ENCODE peak calls at places on chromosomes 16 and 17, in nine cellular contexts. Q is heart right ventricle, D is DND-41, V is adipocyte, T is GM23248, F is left ventricle myocardium inferior, I is mucosa of descending colon, Y is tibial artery, H is kidney. W is an unnamed sample.

GRCh38 chr17:80725532-80725931 is 180.9 kb downstream of the RPTOR start:
- DNase-seq in Q (no peak), D (no peak), V (peak; percentile 45), T (peak; percentile 46), F (no peak), I (no peak), Y (no peak), H (no peak), W (no peak)

GRCh38 chr16:66858740-66859396 is 14.7 kb downstream of the CA7 start:
- DNase-seq in Q (peak; percentile 74), D (no peak), V (peak; percentile 59), T (peak; percentile 81), F (peak; percentile 71), I (no peak), Y (no peak), H (peak; percentile 3), W (no peak)

GRCh38 chr16:81604960-81605383 is 160.4 kb downstream of the CMIP start:
- DNase-seq in Q (no peak), D (no peak), V (peak; percentile 73), T (peak; percentile 89), F (no peak), I (no peak), Y (no peak), H (no peak), W (no peak)

GRCh38 chr16:48435906-48436305 is 50.7 kb upstream of the SIAH1 start:
- DNase-seq in Q (no peak), D (no peak), V (no peak), T (no peak), F (no peak), I (no peak), Y (no peak), H (no peak), W (no peak)

GRCh38 chr16:81838794-81839193 is 59.7 kb downstream of the PLCG2 start:
- DNase-seq in Q (no peak), D (no peak), V (no peak), T (peak; percentile 51), F (no peak), I (no peak), Y (no peak), H (no peak), W (no peak)

GRCh38 chr17:4947010-4947410 is 1.3 kb downstream of the PFN1 start:
- DNase-seq in Q (no peak), D (no peak), V (peak; percentile 36), T (peak; percentile 47), F (no peak), I (no peak), Y (peak; percentile 36), H (no peak), W (no peak)

GRCh38 chr17:6366144-6366755 is 68.7 kb downstream of the AIPL1 start:
- DNase-seq in Q (no peak), D (no peak), V (peak; percentile 7), T (peak; percentile 43), F (no peak), I (no peak), Y (no peak), H (no peak), W (no peak)

GRCh38 chr17:28747046-28747691 is 3.4 kb downstream of the TRAF4 start:
- DNase-seq in Q (no peak), D (no peak), V (no peak), T (no peak), F (no peak), I (peak; percentile 83), Y (no peak), H (peak; percentile 92), W (no peak)

GRCh38 chr16:27867122-27868110 is 196.1 kb downstream of the GSG1L start:
- DNase-seq in Q (peak; percentile 51), D (peak; percentile 64), V (peak; percentile 55), T (peak; percentile 85), F (peak; percentile 33), I (peak; percentile 74), Y (peak; percentile 23), H (peak; percentile 73), W (peak; percentile 15)

GRCh38 chr16:29770250-29770929 is 7.7 kb upstream of the ZG16 start:
- DNase-seq in Q (no peak), D (no peak), V (no peak), T (no peak), F (no peak), I (no peak), Y (no peak), H (no peak), W (no peak)

GRCh38 chr16:80664226-80664625 is 123.4 kb downstream of the DYNLRB2 start:
- DNase-seq in Q (no peak), D (no peak), V (no peak), T (no peak), F (no peak), I (no peak), Y (no peak), H (no peak), W (no peak)

GRCh38 chr16:23934610-23935009 is 98.8 kb downstream of the PRKCB start:
- DNase-seq in Q (no peak), D (no peak), V (no peak), T (no peak), F (no peak), I (no peak), Y (no peak), H (no peak), W (no peak)

GRCh38 chr17:77437017-77437416 is 296.2 kb downstream of the SEC14L1 start:
- DNase-seq in Q (peak; percentile 71), D (peak; percentile 63), V (peak; percentile 87), T (peak; percentile 62), F (peak; percentile 70), I (no peak), Y (peak; percentile 61), H (no peak), W (no peak)

GRCh38 chr17:72671034-72671433 is 421.5 kb downstream of the SLC39A11 start:
- DNase-seq in Q (no peak), D (no peak), V (no peak), T (no peak), F (no peak), I (no peak), Y (no peak), H (no peak), W (no peak)

GRCh38 chr16:25092489-25092888 is 19.1 kb upstream of the LCMT1 start:
- DNase-seq in Q (no peak), D (peak; percentile 24), V (no peak), T (no peak), F (no peak), I (no peak), Y (no peak), H (no peak), W (no peak)

GRCh38 chr16:71628810-71629209 is 2.8 kb downstream of the MARVELD3 start:
- DNase-seq in Q (no peak), D (no peak), V (no peak), T (peak; percentile 29), F (no peak), I (peak; percentile 9), Y (no peak), H (no peak), W (no peak)

GRCh38 chr16:11630230-11631056 is 37.8 kb upstream of the SNN start:
- DNase-seq in Q (no peak), D (peak; percentile 52), V (no peak), T (no peak), F (no peak), I (no peak), Y (no peak), H (no peak), W (no peak)
- H3K4me1 ChIP-seq in Q (peaks cover 21% of the 10 kb centered on the region), D (peaks cover 39% of the 10 kb centered on the region), V (peaks cover 21% of the 10 kb centered on the region), T (peaks cover 56% of the 10 kb centered on the region), F (peaks cover 19% of the 10 kb centered on the region), I (peaks cover under 1% of the 10 kb centered on the region), Y (no peaks in the 10 kb centered on the region), H (peaks cover 13% of the 10 kb centered on the region), W (peaks cover 14% of the 10 kb centered on the region)

DNA sequence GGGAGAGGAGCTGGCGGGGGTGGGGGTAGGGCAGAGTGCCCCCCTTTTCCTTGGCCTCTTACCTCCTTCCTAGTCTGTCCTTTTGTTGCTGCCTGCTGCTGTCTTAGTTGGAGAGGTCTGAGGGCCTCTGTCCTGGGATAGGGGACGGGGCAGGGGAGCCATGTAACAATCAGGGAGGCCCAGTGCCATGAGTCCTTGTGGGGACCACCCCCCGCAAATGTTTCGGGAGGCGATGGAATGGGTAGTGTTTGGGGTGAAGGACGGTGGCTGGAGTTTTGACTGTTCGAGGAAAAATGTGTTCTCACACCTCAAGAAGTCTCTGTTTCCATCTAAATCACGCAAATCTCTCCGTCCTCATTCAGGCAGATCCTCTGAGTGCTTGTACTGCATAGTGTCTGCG is 99.0 kb downstream of the OR1D5 start:
- DNase-seq in Q (no peak), D (no peak), V (no peak), T (no peak), F (no peak), I (no peak), Y (no peak), H (no peak), W (no peak)
- H3K4me1 ChIP-seq in Q (peaks cover 20% of the 10 kb centered on the region), D (no peaks in the 10 kb centered on the region), V (peaks cover 15% of the 10 kb centered on the region), T (peaks cover 10% of the 10 kb centered on the region), F (peaks cover 35% of the 10 kb centered on the region), I (peaks cover 5% of the 10 kb centered on the region), Y (no peaks in the 10 kb centered on the region), H (no peaks in the 10 kb centered on the region), W (no peaks in the 10 kb centered on the region)

GRCh38 chr16:85003076-85003475 is 8.3 kb downstream of the ZDHHC7 start:
- DNase-seq in Q (no peak), D (no peak), V (no peak), T (no peak), F (no peak), I (no peak), Y (no peak), H (no peak), W (no peak)

GRCh38 chr16:85002643-85003042 is 8.7 kb downstream of the ZDHHC7 start:
- DNase-seq in Q (peak; percentile 60), D (no peak), V (no peak), T (no peak), F (peak; percentile 52), I (peak; percentile 41), Y (peak; percentile 61), H (no peak), W (no peak)

GRCh38 chr16:84999857-85000480 is 11.4 kb downstream of the ZDHHC7 start:
- DNase-seq in Q (no peak), D (no peak), V (no peak), T (no peak), F (no peak), I (no peak), Y (no peak), H (no peak), W (no peak)

GRCh38 chr16:85003723-85004586 is 7.4 kb downstream of the ZDHHC7 start:
- DNase-seq in Q (no peak), D (no peak), V (no peak), T (no peak), F (no peak), I (no peak), Y (no peak), H (no peak), W (no peak)

DNA sequence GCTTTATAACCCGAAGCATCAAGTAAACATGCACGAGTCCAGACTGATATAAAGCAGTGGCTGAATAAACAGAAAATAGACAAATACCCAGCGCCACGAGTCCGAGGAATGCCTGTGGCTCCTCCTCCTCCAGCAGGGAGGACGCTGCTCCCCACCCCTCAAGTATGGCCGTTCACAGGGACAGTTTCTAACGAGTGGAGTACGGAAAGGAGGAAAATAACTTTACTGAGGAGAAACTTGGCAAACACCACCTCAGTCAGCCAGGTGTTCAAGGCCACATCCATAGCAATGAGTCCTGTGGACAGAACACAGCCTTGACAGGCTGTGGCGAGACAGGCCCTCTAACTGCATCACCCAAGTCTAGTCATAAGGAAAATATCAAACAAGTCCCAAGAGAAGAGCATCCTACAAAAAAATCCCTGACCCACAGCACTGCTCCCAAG is 9.2 kb downstream of the ZDHHC7 start:
- DNase-seq in Q (no peak), D (no peak), V (no peak), T (no peak), F (no peak), I (no peak), Y (no peak), H (no peak), W (no peak)
- H3K4me1 ChIP-seq in Q (peaks cover 77% of the 10 kb centered on the region), D (no peaks in the 10 kb centered on the region), V (peaks cover 61% of the 10 kb centered on the region), T (peaks cover 49% of the 10 kb centered on the region), F (peaks cover 87% of the 10 kb centered on the region), I (peaks cover 66% of the 10 kb centered on the region), Y (no peaks in the 10 kb centered on the region), H (peaks cover 15% of the 10 kb centered on the region), W (peaks cover 20% of the 10 kb centered on the region)

GRCh38 chr17:75509528-75510258 is 5.6 kb downstream of the CASKIN2 start:
- DNase-seq in Q (peak; percentile 75), D (no peak), V (no peak), T (no peak), F (peak; percentile 75), I (no peak), Y (no peak), H (peak; percentile 83), W (no peak)
- H3K4me1 ChIP-seq in Q (peaks cover 70% of the 10 kb centered on the region), D (peaks cover 30% of the 10 kb centered on the region), V (peaks cover 19% of the 10 kb centered on the region), T (no peaks in the 10 kb centered on the region), F (peaks cover 87% of the 10 kb centered on the region), I (peaks cover 25% of the 10 kb centered on the region), Y (no peaks in the 10 kb centered on the region), H (peaks cover 34% of the 10 kb centered on the region), W (peaks cover under 1% of the 10 kb centered on the region)

W was measured in CD4-positive, CD25-positive, alpha-beta regulatory T cell.